ENCODE peak calls at places on chromosomes 13 and 19, in six cellular contexts. One of them, this sample, is unnamed. For H3K4me1, the result is how much of the 10 kb centered on the place peaks cover.

GRCh38 chr13:59710995-59711701 is 452.6 kb downstream of the DIAPH3 start:
- DNase-seq in sigmoid colon: no peak
- DNase-seq in HCT116: no peak
- DNase-seq in HepG2: no peak
- DNase-seq in stomach: no peak
- DNase-seq in GM12878: no peak
- DNase-seq in this sample: no peak

GRCh38 chr13:110593430-110594130 is 21.8 kb upstream of the NAXD start:
- DNase-seq in GM12878: no peak
- DNase-seq in stomach: no peak
- DNase-seq in sigmoid colon: no peak
- DNase-seq in HepG2: peak
- DNase-seq in HCT116: peak
- DNase-seq in this sample: no peak

GRCh38 chr19:7004313-7004931 is 16.8 kb downstream of the MBD3L2B start:
- DNase-seq in HCT116: peak
- DNase-seq in sigmoid colon: no peak
- DNase-seq in GM12878: no peak
- DNase-seq in HepG2: peak
- DNase-seq in stomach: no peak
- DNase-seq in this sample: no peak

GRCh38 chr19:32671883-32672282 is 3.1 kb downstream of the ANKRD27 start:
- DNase-seq in sigmoid colon: no peak
- DNase-seq in stomach: no peak
- DNase-seq in GM12878: no peak
- DNase-seq in HepG2: no peak
- DNase-seq in HCT116: no peak
- DNase-seq in this sample: no peak

GRCh38 chr13:43626994-43627393 is 159.8 kb downstream of the ENOX1 start:
- DNase-seq in HepG2: no peak
- DNase-seq in GM12878: no peak
- DNase-seq in stomach: no peak
- DNase-seq in sigmoid colon: no peak
- DNase-seq in HCT116: no peak
- DNase-seq in this sample: no peak

GRCh38 chr13:112468069-112468468 is 91.9 kb downstream of the SPACA7 start:
- DNase-seq in GM12878: no peak
- DNase-seq in stomach: no peak
- DNase-seq in HCT116: no peak
- DNase-seq in sigmoid colon: no peak
- DNase-seq in HepG2: no peak
- DNase-seq in this sample: no peak

GRCh38 chr19:44737238-44738160 is 11.0 kb upstream of the BCL3 start:
- DNase-seq in sigmoid colon: no peak
- DNase-seq in stomach: no peak
- DNase-seq in HepG2: peak
- DNase-seq in GM12878: no peak
- DNase-seq in HCT116: no peak
- DNase-seq in this sample: no peak

GRCh38 chr19:50328257-50329145 is 676 bp downstream of the KCNC3 start:
- DNase-seq in stomach: no peak
- DNase-seq in HepG2: no peak
- DNase-seq in HCT116: no peak
- DNase-seq in GM12878: no peak
- DNase-seq in sigmoid colon: no peak
- DNase-seq in this sample: no peak

GRCh38 chr13:111303559-111303958 is 16.9 kb upstream of the TEX29 start:
- DNase-seq in GM12878: no peak
- DNase-seq in stomach: no peak
- DNase-seq in HCT116: no peak
- DNase-seq in HepG2: no peak
- DNase-seq in sigmoid colon: no peak
- DNase-seq in this sample: no peak

GRCh38 chr19:8308891-8309291 is 733 bp upstream of the CD320 start:
- DNase-seq in stomach: peak
- DNase-seq in HCT116: no peak
- DNase-seq in sigmoid colon: peak
- DNase-seq in GM12878: no peak
- DNase-seq in HepG2: no peak
- DNase-seq in this sample: no peak

GRCh38 chr13:42992585-42993122 is 613 bp upstream of the EPSTI1 start:
- DNase-seq in HepG2: no peak
- DNase-seq in GM12878: no peak
- DNase-seq in sigmoid colon: no peak
- DNase-seq in stomach: no peak
- DNase-seq in HCT116: no peak
- DNase-seq in this sample: no peak

GRCh38 chr13:93775507-93776108 is 549.0 kb downstream of the GPC6 start:
- DNase-seq in HCT116: no peak
- DNase-seq in GM12878: no peak
- DNase-seq in stomach: no peak
- DNase-seq in HepG2: peak
- DNase-seq in sigmoid colon: no peak
- DNase-seq in this sample: no peak

GRCh38 chr19:27887946-27888345 is 1325.0 kb downstream of the UQCRFS1 start:
- DNase-seq in sigmoid colon: no peak
- DNase-seq in HCT116: no peak
- DNase-seq in stomach: no peak
- DNase-seq in HepG2: no peak
- DNase-seq in GM12878: no peak
- DNase-seq in this sample: no peak

GRCh38 chr13:113729329-113730019 is 29.6 kb upstream of the TMEM255B start:
- DNase-seq in HepG2: no peak
- DNase-seq in sigmoid colon: no peak
- DNase-seq in HCT116: no peak
- DNase-seq in GM12878: no peak
- DNase-seq in stomach: no peak
- DNase-seq in this sample: no peak

GRCh38 chr13:36571444-36571843 is 102.4 kb upstream of the SERTM1 start:
- DNase-seq in HCT116: no peak
- DNase-seq in GM12878: no peak
- DNase-seq in HepG2: no peak
- DNase-seq in sigmoid colon: no peak
- DNase-seq in stomach: no peak
- DNase-seq in this sample: no peak

GRCh38 chr19:14346279-14346678 is 35.0 kb upstream of the ADGRE5 start:
- DNase-seq in stomach: no peak
- DNase-seq in HepG2: no peak
- DNase-seq in GM12878: no peak
- DNase-seq in sigmoid colon: no peak
- DNase-seq in HCT116: no peak
- DNase-seq in this sample: no peak

GRCh38 chr19:16851031-16851712 is 22.0 kb downstream of the SIN3B start:
- DNase-seq in HepG2: no peak
- DNase-seq in sigmoid colon: no peak
- DNase-seq in stomach: no peak
- DNase-seq in HCT116: no peak
- DNase-seq in GM12878: no peak
- DNase-seq in this sample: no peak

GRCh38 chr19:55406869-55407624 is 541 bp downstream of the UBE2S start:
- DNase-seq in HepG2: no peak
- DNase-seq in HCT116: no peak
- DNase-seq in sigmoid colon: no peak
- DNase-seq in stomach: peak
- DNase-seq in GM12878: no peak
- DNase-seq in this sample: no peak

GRCh38 chr19:51289635-51290034 is 21.8 kb upstream of the IGLON5 start:
- DNase-seq in stomach: no peak
- DNase-seq in sigmoid colon: no peak
- DNase-seq in HepG2: no peak
- DNase-seq in GM12878: no peak
- DNase-seq in HCT116: no peak
- DNase-seq in this sample: no peak

GRCh38 chr13:48125794-48126228 is 30.9 kb upstream of the MED4 start:
- DNase-seq in sigmoid colon: no peak
- DNase-seq in GM12878: no peak
- DNase-seq in HepG2: peak
- DNase-seq in stomach: no peak
- DNase-seq in HCT116: no peak
- DNase-seq in this sample: no peak

GRCh38 chr13:33612641-33613638 is 205.0 kb upstream of the RFC3 start:
- DNase-seq in sigmoid colon: no peak
- DNase-seq in HepG2: peak
- DNase-seq in HCT116: no peak
- DNase-seq in GM12878: no peak
- DNase-seq in stomach: no peak
- DNase-seq in this sample: no peak

GRCh38 chr19:28864024-28864503 is 348.9 kb downstream of the UQCRFS1 start:
- DNase-seq in sigmoid colon: no peak
- DNase-seq in GM12878: no peak
- DNase-seq in HepG2: no peak
- DNase-seq in stomach: no peak
- DNase-seq in HCT116: no peak
- DNase-seq in this sample: no peak

GRCh38 chr13:82797876-82798275 is 1084.4 kb downstream of the SLITRK1 start:
- DNase-seq in GM12878: no peak
- DNase-seq in HepG2: no peak
- DNase-seq in HCT116: no peak
- DNase-seq in stomach: no peak
- DNase-seq in sigmoid colon: no peak
- DNase-seq in this sample: no peak

GRCh38 chr13:40540707-40541044 is 125.8 kb downstream of the FOXO1 start:
- DNase-seq in stomach: no peak
- DNase-seq in GM12878: no peak
- DNase-seq in HepG2: no peak
- DNase-seq in sigmoid colon: no peak
- DNase-seq in HCT116: no peak
- DNase-seq in this sample: no peak
- TF ChIP-seq POLR2AphosphoS5 in stomach: no peak
- TF ChIP-seq POLR2AphosphoS5 in GM12878: no peak
- TF ChIP-seq POLR2AphosphoS5 in HepG2: no peak
- TF ChIP-seq POLR2AphosphoS5 in sigmoid colon: no peak
- TF ChIP-seq POLR2AphosphoS5 in HCT116: no peak
- TF ChIP-seq POLR2AphosphoS5 in this sample: no peak

DNA sequence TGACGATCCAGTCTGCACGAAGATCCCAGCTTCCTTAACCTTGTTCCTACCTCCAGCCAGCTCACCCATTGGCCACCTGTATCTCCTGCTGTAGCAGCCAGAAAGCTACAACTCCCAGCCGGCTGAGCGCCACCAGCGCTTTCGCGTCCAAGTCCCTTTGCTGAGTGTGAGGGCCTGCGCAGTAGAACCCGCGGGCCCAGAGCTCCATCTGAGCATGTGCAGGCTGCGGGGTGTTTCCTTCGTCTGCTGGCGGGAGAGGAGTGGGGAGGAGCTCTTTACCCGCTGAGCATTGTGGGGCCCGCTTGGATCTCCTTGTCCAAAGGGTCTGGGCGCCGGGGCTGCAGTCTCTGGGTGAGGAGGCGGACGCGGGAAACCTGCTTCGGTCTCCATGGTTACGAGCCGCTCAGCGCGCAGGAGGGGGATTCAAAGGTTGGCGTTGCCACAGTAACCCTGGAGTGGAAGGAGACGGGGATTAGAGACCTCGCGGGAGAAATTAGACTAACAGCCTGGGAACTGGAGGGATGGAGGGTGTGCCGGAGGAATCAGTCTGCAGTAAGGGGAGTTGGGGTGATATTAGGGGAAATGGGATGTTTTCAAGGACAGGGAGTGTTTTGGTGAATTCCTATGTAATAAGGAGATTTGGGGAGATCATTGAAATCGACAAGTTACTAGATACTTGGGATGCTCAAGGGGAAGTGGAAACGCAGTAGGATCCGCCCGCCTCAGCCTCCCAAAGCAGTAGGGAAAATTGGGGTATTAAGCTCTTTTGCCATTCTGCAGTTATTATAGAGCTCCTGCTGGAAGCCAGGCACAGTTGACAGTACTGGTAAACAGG is 33.5 kb downstream of the ZSWIM9 start:
- DNase-seq in stomach: peak
- DNase-seq in GM12878: peak
- DNase-seq in HepG2: peak
- DNase-seq in sigmoid colon: peak
- DNase-seq in HCT116: peak
- DNase-seq in this sample: peak
- TF ChIP-seq POLR2A in stomach: peak
- TF ChIP-seq POLR2A in GM12878: peak
- TF ChIP-seq POLR2A in HepG2: peak
- TF ChIP-seq POLR2A in sigmoid colon: peak
- TF ChIP-seq POLR2A in HCT116: peak
- TF ChIP-seq POLR2A in this sample: no peak

GRCh38 chr13:95153647-95154405 is 147.4 kb downstream of the ABCC4 start:
- DNase-seq in HepG2: no peak
- DNase-seq in stomach: no peak
- DNase-seq in HCT116: no peak
- DNase-seq in sigmoid colon: no peak
- DNase-seq in GM12878: no peak
- DNase-seq in this sample: no peak

GRCh38 chr13:95156208-95156607 is 145.0 kb downstream of the ABCC4 start:
- DNase-seq in HCT116: no peak
- DNase-seq in stomach: no peak
- DNase-seq in HepG2: peak
- DNase-seq in sigmoid colon: no peak
- DNase-seq in GM12878: no peak
- DNase-seq in this sample: no peak

GRCh38 chr13:95155093-95155492 is 146.2 kb downstream of the ABCC4 start:
- DNase-seq in stomach: no peak
- DNase-seq in GM12878: no peak
- DNase-seq in sigmoid colon: no peak
- DNase-seq in HCT116: no peak
- DNase-seq in HepG2: no peak
- DNase-seq in this sample: no peak

GRCh38 chr13:95154441-95154886 is 146.8 kb downstream of the ABCC4 start:
- DNase-seq in HepG2: no peak
- DNase-seq in sigmoid colon: no peak
- DNase-seq in HCT116: no peak
- DNase-seq in stomach: no peak
- DNase-seq in GM12878: no peak
- DNase-seq in this sample: no peak

GRCh38 chr13:95155504-95155903 is 145.7 kb downstream of the ABCC4 start:
- DNase-seq in HepG2: no peak
- DNase-seq in HCT116: no peak
- DNase-seq in sigmoid colon: no peak
- DNase-seq in stomach: no peak
- DNase-seq in GM12878: no peak
- DNase-seq in this sample: no peak
- H3K4me1 ChIP-seq in HepG2: under half
- H3K4me1 ChIP-seq in HCT116: under half
- H3K4me1 ChIP-seq in sigmoid colon: under half
- H3K4me1 ChIP-seq in stomach: under half
- H3K4me1 ChIP-seq in GM12878: under half
- H3K4me1 ChIP-seq in this sample: under half

DNA sequence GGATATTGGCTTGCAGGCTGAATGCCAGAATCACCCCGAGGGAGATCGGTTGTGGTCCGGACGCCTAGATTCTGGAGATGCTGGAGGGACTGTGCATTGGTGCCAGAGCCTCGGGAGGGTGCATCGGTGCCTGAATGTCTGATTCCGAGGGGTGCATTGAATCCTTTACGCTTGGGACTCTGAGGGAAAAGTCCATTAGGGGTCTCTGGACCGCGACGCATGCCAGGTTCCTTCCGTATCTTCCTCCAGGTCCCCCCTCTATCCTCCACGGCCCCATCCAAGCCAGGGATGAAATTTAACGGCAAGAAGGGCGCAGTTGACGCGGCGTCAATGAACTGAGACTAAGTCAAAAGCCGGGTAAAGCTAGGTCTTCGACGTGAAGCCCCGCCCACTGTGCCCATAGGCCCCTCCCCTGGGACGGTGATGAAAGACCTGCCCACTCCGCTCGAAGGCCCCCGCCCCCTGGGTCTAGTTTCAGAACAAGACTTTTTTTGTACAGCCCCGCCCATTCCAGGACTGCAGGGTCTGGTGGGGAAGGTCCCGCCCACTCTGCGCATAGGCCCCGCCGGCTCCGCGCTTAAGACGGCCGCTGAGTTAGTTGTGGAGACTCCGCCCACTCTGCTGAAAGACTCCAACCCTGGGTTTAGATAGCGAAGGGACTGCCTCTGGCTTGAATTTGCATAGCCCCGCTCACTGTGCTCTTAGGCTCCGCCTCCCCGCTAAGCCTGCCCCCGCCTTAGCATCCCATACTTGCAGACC is 737 bp downstream of the ZNF575 start:
- DNase-seq in HepG2: peak
- DNase-seq in sigmoid colon: peak
- DNase-seq in HCT116: peak
- DNase-seq in GM12878: no peak
- DNase-seq in stomach: peak
- DNase-seq in this sample: peak
- TF ChIP-seq POLR2AphosphoS5 in HepG2: no peak
- TF ChIP-seq POLR2AphosphoS5 in sigmoid colon: peak
- TF ChIP-seq POLR2AphosphoS5 in HCT116: no peak
- TF ChIP-seq POLR2AphosphoS5 in GM12878: no peak
- TF ChIP-seq POLR2AphosphoS5 in stomach: no peak
- TF ChIP-seq POLR2AphosphoS5 in this sample: no peak